ENCODE peak calls at places on chromosome 21, in nine cellular contexts. One of them, this sample, is unnamed.
A peak's percentile ranks its signal among the peaks of the same experiment; 100 is the strongest.

GRCh38 chr21:20802631-20803260 is 195.5 kb upstream of the NCAM2 start:
- DNase-seq in GDM1: no peak
- DNase-seq in dermis blood vessel endothelial cell: no peak
- DNase-seq in GM04504: no peak
- DNase-seq in stimulated activated CD8-positive, alpha-beta memory T cell treated with anti-CD3 and anti-CD28 coated beads, Interleukin-4, amount 100 ng/mL, for 1 hour: no peak
- DNase-seq in stimulated activated CD4-positive, alpha-beta T cell treated with anti-CD3 and anti-CD28 coated beads, Interleukin-2, amount 100 ng/mL, for 24 hours: no peak
- DNase-seq in NCI-H1105: no peak
- DNase-seq in left colon: no peak
- DNase-seq in ELR: no peak
- DNase-seq in this sample: no peak

GRCh38 chr21:37675202-37675801 is 241.0 kb downstream of the KCNJ6 start:
- DNase-seq in stimulated activated CD4-positive, alpha-beta T cell treated with anti-CD3 and anti-CD28 coated beads, Interleukin-2, amount 100 ng/mL, for 24 hours: peak; percentile 62
- DNase-seq in GM04504: no peak
- DNase-seq in NCI-H1105: peak; percentile 9
- DNase-seq in stimulated activated CD8-positive, alpha-beta memory T cell treated with anti-CD3 and anti-CD28 coated beads, Interleukin-4, amount 100 ng/mL, for 1 hour: peak; percentile 19
- DNase-seq in dermis blood vessel endothelial cell: peak; percentile 79
- DNase-seq in left colon: no peak
- DNase-seq in ELR: peak; percentile 54
- DNase-seq in GDM1: no peak
- DNase-seq in this sample: peak; percentile 69

GRCh38 chr21:45162115-45162514 is 87.7 kb downstream of the ADARB1 start:
- DNase-seq in NCI-H1105: no peak
- DNase-seq in stimulated activated CD4-positive, alpha-beta T cell treated with anti-CD3 and anti-CD28 coated beads, Interleukin-2, amount 100 ng/mL, for 24 hours: no peak
- DNase-seq in dermis blood vessel endothelial cell: no peak
- DNase-seq in GM04504: no peak
- DNase-seq in stimulated activated CD8-positive, alpha-beta memory T cell treated with anti-CD3 and anti-CD28 coated beads, Interleukin-4, amount 100 ng/mL, for 1 hour: no peak
- DNase-seq in GDM1: no peak
- DNase-seq in left colon: no peak
- DNase-seq in ELR: no peak
- DNase-seq in this sample: no peak

GRCh38 chr21:29321217-29321616 is 22.5 kb downstream of the BACH1 start:
- DNase-seq in dermis blood vessel endothelial cell: no peak
- DNase-seq in NCI-H1105: no peak
- DNase-seq in GM04504: no peak
- DNase-seq in ELR: no peak
- DNase-seq in left colon: no peak
- DNase-seq in GDM1: no peak
- DNase-seq in stimulated activated CD8-positive, alpha-beta memory T cell treated with anti-CD3 and anti-CD28 coated beads, Interleukin-4, amount 100 ng/mL, for 1 hour: no peak
- DNase-seq in stimulated activated CD4-positive, alpha-beta T cell treated with anti-CD3 and anti-CD28 coated beads, Interleukin-2, amount 100 ng/mL, for 24 hours: no peak
- DNase-seq in this sample: no peak

GRCh38 chr21:46119565-46120271 is 21.8 kb downstream of the COL6A2 start:
- DNase-seq in GDM1: no peak
- DNase-seq in stimulated activated CD4-positive, alpha-beta T cell treated with anti-CD3 and anti-CD28 coated beads, Interleukin-2, amount 100 ng/mL, for 24 hours: no peak
- DNase-seq in NCI-H1105: no peak
- DNase-seq in dermis blood vessel endothelial cell: no peak
- DNase-seq in stimulated activated CD8-positive, alpha-beta memory T cell treated with anti-CD3 and anti-CD28 coated beads, Interleukin-4, amount 100 ng/mL, for 1 hour: no peak
- DNase-seq in GM04504: no peak
- DNase-seq in left colon: peak; percentile 15
- DNase-seq in ELR: no peak
- DNase-seq in this sample: no peak

GRCh38 chr21:36708512-36709029 is 9.7 kb downstream of the SIM2 start:
- DNase-seq in stimulated activated CD4-positive, alpha-beta T cell treated with anti-CD3 and anti-CD28 coated beads, Interleukin-2, amount 100 ng/mL, for 24 hours: no peak
- DNase-seq in NCI-H1105: no peak
- DNase-seq in GDM1: no peak
- DNase-seq in dermis blood vessel endothelial cell: no peak
- DNase-seq in ELR: no peak
- DNase-seq in stimulated activated CD8-positive, alpha-beta memory T cell treated with anti-CD3 and anti-CD28 coated beads, Interleukin-4, amount 100 ng/mL, for 1 hour: no peak
- DNase-seq in left colon: no peak
- DNase-seq in GM04504: no peak
- DNase-seq in this sample: no peak

GRCh38 chr21:44972301-44972814 is 32.5 kb downstream of the SLX9 start:
- DNase-seq in stimulated activated CD8-positive, alpha-beta memory T cell treated with anti-CD3 and anti-CD28 coated beads, Interleukin-4, amount 100 ng/mL, for 1 hour: no peak
- DNase-seq in ELR: no peak
- DNase-seq in GDM1: no peak
- DNase-seq in dermis blood vessel endothelial cell: no peak
- DNase-seq in left colon: no peak
- DNase-seq in stimulated activated CD4-positive, alpha-beta T cell treated with anti-CD3 and anti-CD28 coated beads, Interleukin-2, amount 100 ng/mL, for 24 hours: no peak
- DNase-seq in GM04504: no peak
- DNase-seq in NCI-H1105: no peak
- DNase-seq in this sample: no peak

GRCh38 chr21:42974832-42975820 is 764 bp downstream of the PKNOX1 start:
- DNase-seq in NCI-H1105: peak; percentile 66
- DNase-seq in stimulated activated CD4-positive, alpha-beta T cell treated with anti-CD3 and anti-CD28 coated beads, Interleukin-2, amount 100 ng/mL, for 24 hours: peak; percentile 74
- DNase-seq in left colon: peak; percentile 44
- DNase-seq in GDM1: peak; percentile 70
- DNase-seq in GM04504: no peak
- DNase-seq in dermis blood vessel endothelial cell: peak; percentile 60
- DNase-seq in stimulated activated CD8-positive, alpha-beta memory T cell treated with anti-CD3 and anti-CD28 coated beads, Interleukin-4, amount 100 ng/mL, for 1 hour: peak; percentile 38
- DNase-seq in ELR: peak; percentile 63
- DNase-seq in this sample: peak; percentile 72

GRCh38 chr21:37670883-37671282 is 245.4 kb downstream of the KCNJ6 start:
- DNase-seq in ELR: peak; percentile 43
- DNase-seq in dermis blood vessel endothelial cell: peak; percentile 78
- DNase-seq in stimulated activated CD8-positive, alpha-beta memory T cell treated with anti-CD3 and anti-CD28 coated beads, Interleukin-4, amount 100 ng/mL, for 1 hour: no peak
- DNase-seq in GM04504: no peak
- DNase-seq in stimulated activated CD4-positive, alpha-beta T cell treated with anti-CD3 and anti-CD28 coated beads, Interleukin-2, amount 100 ng/mL, for 24 hours: no peak
- DNase-seq in left colon: no peak
- DNase-seq in NCI-H1105: no peak
- DNase-seq in GDM1: no peak
- DNase-seq in this sample: no peak

GRCh38 chr21:43881283-43881682 is 16.3 kb downstream of the AGPAT3 start:
- DNase-seq in NCI-H1105: no peak
- DNase-seq in stimulated activated CD8-positive, alpha-beta memory T cell treated with anti-CD3 and anti-CD28 coated beads, Interleukin-4, amount 100 ng/mL, for 1 hour: no peak
- DNase-seq in GM04504: no peak
- DNase-seq in ELR: no peak
- DNase-seq in left colon: no peak
- DNase-seq in dermis blood vessel endothelial cell: no peak
- DNase-seq in GDM1: no peak
- DNase-seq in stimulated activated CD4-positive, alpha-beta T cell treated with anti-CD3 and anti-CD28 coated beads, Interleukin-2, amount 100 ng/mL, for 24 hours: peak; percentile 46
- DNase-seq in this sample: peak; percentile 38

This sample was measured in activated naive CD8-positive, alpha-beta T cell treated with anti-CD3 and anti-CD28 coated beads, Interleukin-2, amount 50 U/mL, for 24 hours.